ENCODE peak calls at places on chromosomes 4 and X, in seven cellular contexts. One of them, this sample, is unnamed.

GRCh38 chrX:72020204-72020603 is 109.6 kb downstream of the NHSL2 start:
- DNase-seq in H1: peak; percentile 4
- DNase-seq in HCT116: no peak
- DNase-seq in endothelial cell of umbilical vein: no peak
- DNase-seq in HepG2: no peak
- DNase-seq in K562: no peak
- DNase-seq in SK-N-SH: no peak
- DNase-seq in this sample: no peak

GRCh38 chrX:115268421-115268820 is 21.1 kb upstream of the LUZP4 start:
- DNase-seq in K562: peak; percentile 6
- DNase-seq in H1: no peak
- DNase-seq in SK-N-SH: no peak
- DNase-seq in HCT116: peak; percentile 13
- DNase-seq in endothelial cell of umbilical vein: peak; percentile 1
- DNase-seq in HepG2: no peak
- DNase-seq in this sample: no peak

GRCh38 chr4:185398618-185399017 is 2.0 kb downstream of the ANKRD37 start:
- DNase-seq in K562: no peak
- DNase-seq in H1: no peak
- DNase-seq in endothelial cell of umbilical vein: peak; percentile 56
- DNase-seq in HepG2: no peak
- DNase-seq in SK-N-SH: no peak
- DNase-seq in HCT116: no peak
- DNase-seq in this sample: no peak

GRCh38 chr4:101348367-101348827 is 1.1 kb upstream of the PPP3CA start:
- DNase-seq in H1: peak; percentile 73
- DNase-seq in K562: peak; percentile 14
- DNase-seq in SK-N-SH: no peak
- DNase-seq in HCT116: no peak
- DNase-seq in endothelial cell of umbilical vein: no peak
- DNase-seq in HepG2: no peak
- DNase-seq in this sample: no peak

GRCh38 chr4:168335621-168336020 is 17.1 kb upstream of the DDX60 start:
- DNase-seq in HepG2: no peak
- DNase-seq in HCT116: no peak
- DNase-seq in endothelial cell of umbilical vein: no peak
- DNase-seq in SK-N-SH: no peak
- DNase-seq in H1: no peak
- DNase-seq in K562: no peak
- DNase-seq in this sample: no peak

GRCh38 chrX:131746491-131746968 is 202.7 kb downstream of the OR13H1 start:
- DNase-seq in K562: peak; percentile 40
- DNase-seq in HCT116: peak; percentile 2
- DNase-seq in H1: no peak
- DNase-seq in HepG2: no peak
- DNase-seq in SK-N-SH: peak; percentile 62
- DNase-seq in endothelial cell of umbilical vein: no peak
- DNase-seq in this sample: peak; percentile 87

GRCh38 chr4:18538121-18538520 is 516.6 kb upstream of the LCORL start:
- DNase-seq in HCT116: no peak
- DNase-seq in H1: no peak
- DNase-seq in HepG2: no peak
- DNase-seq in endothelial cell of umbilical vein: no peak
- DNase-seq in SK-N-SH: no peak
- DNase-seq in K562: no peak
- DNase-seq in this sample: no peak

GRCh38 chr4:88823058-88823919 is 125.7 kb upstream of the NAP1L5 start:
- DNase-seq in K562: peak; percentile 74
- DNase-seq in HCT116: peak; percentile 29
- DNase-seq in H1: peak; percentile 67
- DNase-seq in endothelial cell of umbilical vein: peak; percentile 92
- DNase-seq in HepG2: peak; percentile 61
- DNase-seq in SK-N-SH: peak; percentile 26
- DNase-seq in this sample: peak; percentile 57

GRCh38 chrX:7088968-7089615 is 58.4 kb upstream of the STS start:
- DNase-seq in H1: no peak
- DNase-seq in K562: no peak
- DNase-seq in endothelial cell of umbilical vein: no peak
- DNase-seq in HCT116: no peak
- DNase-seq in SK-N-SH: no peak
- DNase-seq in HepG2: no peak
- DNase-seq in this sample: no peak

GRCh38 chrX:34379891-34380290 is 247.8 kb upstream of the FAM47A start:
- DNase-seq in HCT116: no peak
- DNase-seq in HepG2: no peak
- DNase-seq in H1: no peak
- DNase-seq in SK-N-SH: no peak
- DNase-seq in K562: no peak
- DNase-seq in endothelial cell of umbilical vein: no peak
- DNase-seq in this sample: no peak

GRCh38 chrX:118498351-118498750 is 2.7 kb downstream of the DOCK11 start:
- DNase-seq in K562: no peak
- DNase-seq in HepG2: no peak
- DNase-seq in SK-N-SH: no peak
- DNase-seq in endothelial cell of umbilical vein: no peak
- DNase-seq in H1: no peak
- DNase-seq in HCT116: no peak
- DNase-seq in this sample: no peak

DNA sequence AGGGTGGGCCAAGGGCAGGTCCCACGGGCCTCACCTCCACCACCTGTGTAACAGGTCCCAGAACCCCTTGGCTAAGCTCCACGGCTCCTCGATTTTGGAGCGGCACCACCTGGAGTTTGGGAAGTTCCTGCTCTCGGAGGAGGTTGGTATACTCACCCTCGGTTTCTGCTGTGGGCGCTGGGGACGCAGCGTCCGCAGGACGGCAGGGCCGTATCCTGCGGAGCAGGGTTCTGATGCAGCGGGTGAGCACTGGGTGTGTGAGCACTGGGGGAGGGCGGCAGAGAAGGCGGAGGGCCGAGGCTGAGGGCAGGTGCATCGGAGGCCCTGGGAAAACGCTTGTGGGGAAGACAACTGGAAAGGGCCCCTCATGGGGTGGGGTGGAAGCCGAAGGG is 11.0 kb downstream of the ATP5ME start:
- DNase-seq in HCT116: no peak
- DNase-seq in endothelial cell of umbilical vein: no peak
- DNase-seq in K562: no peak
- DNase-seq in HepG2: no peak
- DNase-seq in SK-N-SH: no peak
- DNase-seq in H1: no peak
- DNase-seq in this sample: no peak
- TF ChIP-seq MAX in HCT116: no peak
- TF ChIP-seq MAX in endothelial cell of umbilical vein: no peak
- TF ChIP-seq MAX in K562: no peak
- TF ChIP-seq MAX in HepG2: no peak
- TF ChIP-seq MAX in SK-N-SH: no peak
- TF ChIP-seq MAX in H1: no peak
- TF ChIP-seq MAX in this sample: no peak

GRCh38 chrX:13197961-13198761 is 121.7 kb downstream of the ATXN3L start:
- DNase-seq in SK-N-SH: peak; percentile 5
- DNase-seq in K562: no peak
- DNase-seq in endothelial cell of umbilical vein: no peak
- DNase-seq in H1: no peak
- DNase-seq in HepG2: no peak
- DNase-seq in HCT116: no peak
- DNase-seq in this sample: no peak
- H2AFZ ChIP-seq in SK-N-SH: no peak overlapping the region
- H2AFZ ChIP-seq in K562: no peak overlapping the region
- H2AFZ ChIP-seq in endothelial cell of umbilical vein: no peak overlapping the region
- H2AFZ ChIP-seq in H1: no peak overlapping the region
- H2AFZ ChIP-seq in HepG2: no peak overlapping the region
- H2AFZ ChIP-seq in HCT116: no peak overlapping the region
- H2AFZ ChIP-seq in this sample: no peak overlapping the region

GRCh38 chr4:150342945-150343344 is 239.0 kb upstream of the MAB21L2 start:
- DNase-seq in HepG2: no peak
- DNase-seq in K562: no peak
- DNase-seq in HCT116: no peak
- DNase-seq in H1: no peak
- DNase-seq in endothelial cell of umbilical vein: no peak
- DNase-seq in SK-N-SH: no peak
- DNase-seq in this sample: no peak
- TF ChIP-seq MAX in HepG2: no peak
- TF ChIP-seq MAX in K562: no peak
- TF ChIP-seq MAX in HCT116: no peak
- TF ChIP-seq MAX in H1: no peak
- TF ChIP-seq MAX in endothelial cell of umbilical vein: no peak
- TF ChIP-seq MAX in SK-N-SH: no peak
- TF ChIP-seq MAX in this sample: no peak

GRCh38 chrX:133444196-133444595 is 28.9 kb upstream of the GPC4 start:
- DNase-seq in H1: no peak
- DNase-seq in HepG2: no peak
- DNase-seq in K562: no peak
- DNase-seq in SK-N-SH: no peak
- DNase-seq in HCT116: no peak
- DNase-seq in endothelial cell of umbilical vein: no peak
- DNase-seq in this sample: no peak
- H2AFZ ChIP-seq in H1: no peak overlapping the region
- H2AFZ ChIP-seq in HepG2: no peak overlapping the region
- H2AFZ ChIP-seq in K562: no peak overlapping the region
- H2AFZ ChIP-seq in SK-N-SH: no peak overlapping the region
- H2AFZ ChIP-seq in HCT116: peak overlapping the region; percentile 86
- H2AFZ ChIP-seq in endothelial cell of umbilical vein: no peak overlapping the region
- H2AFZ ChIP-seq in this sample: no peak overlapping the region

DNA sequence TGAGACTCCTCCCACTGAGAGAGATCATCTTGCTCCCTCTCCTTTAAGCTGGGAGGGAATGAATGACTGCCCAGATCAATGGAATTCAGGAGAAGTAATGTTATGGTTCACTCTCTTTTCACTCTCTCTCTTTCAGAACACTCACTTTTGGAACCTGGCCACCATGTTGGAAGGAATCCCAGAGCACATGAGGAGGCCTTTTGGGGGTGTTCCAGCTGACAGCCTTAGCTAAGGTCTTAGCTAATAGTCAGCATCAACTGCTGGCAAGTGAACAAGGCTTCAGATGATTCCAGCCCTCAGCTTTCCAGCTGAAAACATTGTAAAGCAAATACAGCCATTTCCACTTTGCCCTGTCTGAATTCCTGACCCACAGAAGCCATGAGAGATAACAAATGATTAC is 124.0 kb upstream of the CLNK start:
- DNase-seq in endothelial cell of umbilical vein: no peak
- DNase-seq in HepG2: no peak
- DNase-seq in K562: no peak
- DNase-seq in H1: no peak
- DNase-seq in HCT116: no peak
- DNase-seq in SK-N-SH: no peak
- DNase-seq in this sample: no peak
- TF ChIP-seq MAX in endothelial cell of umbilical vein: no peak
- TF ChIP-seq MAX in HepG2: no peak
- TF ChIP-seq MAX in K562: no peak
- TF ChIP-seq MAX in H1: no peak
- TF ChIP-seq MAX in HCT116: no peak
- TF ChIP-seq MAX in SK-N-SH: no peak
- TF ChIP-seq MAX in this sample: no peak

DNA sequence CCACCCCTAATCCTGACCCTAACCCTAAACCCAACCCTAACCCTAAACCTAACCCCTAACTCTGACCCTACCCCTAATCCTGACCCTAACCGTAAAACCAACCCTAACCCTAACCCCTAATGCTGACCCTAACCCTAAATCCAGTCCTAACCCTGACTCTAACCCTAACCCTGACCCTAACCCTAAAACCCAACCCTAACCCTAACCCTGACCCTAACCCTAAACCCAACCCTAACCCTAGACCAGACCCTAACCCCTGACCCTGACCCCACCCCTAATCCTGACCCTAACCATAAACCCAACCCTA is 708 bp upstream of the PCGF3 start:
- DNase-seq in endothelial cell of umbilical vein: no peak
- DNase-seq in K562: no peak
- DNase-seq in SK-N-SH: no peak
- DNase-seq in H1: no peak
- DNase-seq in HCT116: no peak
- DNase-seq in HepG2: no peak
- DNase-seq in this sample: no peak
- H2AFZ ChIP-seq in endothelial cell of umbilical vein: no peak overlapping the region
- H2AFZ ChIP-seq in K562: peak overlapping the region; percentile 88
- H2AFZ ChIP-seq in SK-N-SH: no peak overlapping the region
- H2AFZ ChIP-seq in H1: no peak overlapping the region
- H2AFZ ChIP-seq in HCT116: no peak overlapping the region
- H2AFZ ChIP-seq in HepG2: no peak overlapping the region
- H2AFZ ChIP-seq in this sample: peak overlapping the region; percentile 81